ENCODE peak calls at places on chromosomes 3 and 15, in ten cellular contexts. N is C1 segment of cervical spinal cord; Q is activated gamma-delta T cell treated with anti-CD3 and anti-CD28 coated beads, Interleukin-2, amount 50 U/mL, for 16 hours; H is ACHN; J is endothelial cell of umbilical vein; I is activated CD4-positive, CD25-positive, alpha-beta regulatory T cell; O is psoas muscle; Z is gastrocnemius medialis; U is activated T-helper 1 cell treated with anti-CD3 and anti-CD28 coated beads, Interleukin-12 subunit alpha, Interleukin-12 subunit beta, Interleukin-2, Interleukin-4 antibody, amounts not matched to agents 30 ng/mL and 10 ng/mL and 1 ng/mL, durations not matched to agents 14 hours and 24 hours and 36 hours; B is neuronal stem cell. V is an unnamed sample.

GRCh38 chr3:115986555-115987207 is 363.4 kb downstream of the GAP43 start:
- DNase-seq in N (no peak), Q (no peak), H (peak; percentile 74), J (no peak), I (no peak), O (no peak), Z (no peak), U (no peak), B (no peak), V (no peak)

GRCh38 chr3:48561045-48561736 is 2.4 kb downstream of the UCN2 start:
- DNase-seq in N (no peak), Q (no peak), H (peak; percentile 90), J (peak; percentile 26), I (no peak), O (peak; percentile 57), Z (peak; percentile 65), U (no peak), B (peak; percentile 62), V (no peak)

GRCh38 chr3:161852744-161853143 is 356.1 kb downstream of the OTOL1 start:
- DNase-seq in N (no peak), Q (no peak), H (no peak), J (no peak), I (no peak), O (no peak), Z (no peak), U (no peak), B (no peak), V (no peak)

GRCh38 chr3:53509494-53509893 is 15.1 kb downstream of the CACNA1D start:
- DNase-seq in N (no peak), Q (no peak), H (no peak), J (no peak), I (no peak), O (no peak), Z (no peak), U (no peak), B (no peak), V (no peak)

GRCh38 chr15:86164222-86164898 is 84.7 kb downstream of the AGBL1 start:
- DNase-seq in N (no peak), Q (no peak), H (no peak), J (no peak), I (no peak), O (peak; percentile 66), Z (peak; percentile 76), U (no peak), B (no peak), V (no peak)

GRCh38 chr15:98896802-98897732 is 110.5 kb downstream of the PGPEP1L start:
- DNase-seq in N (no peak), Q (no peak), H (peak; percentile 92), J (peak; percentile 95), I (no peak), O (no peak), Z (no peak), U (no peak), B (no peak), V (no peak)

GRCh38 chr3:69807674-69808073 is 68.4 kb downstream of the MITF start:
- DNase-seq in N (no peak), Q (no peak), H (no peak), J (peak; percentile 22), I (no peak), O (no peak), Z (no peak), U (no peak), B (no peak), V (no peak)

GRCh38 chr15:101120961-101121360 is 130.9 kb downstream of the CHSY1 start:
- DNase-seq in N (no peak), Q (no peak), H (no peak), J (no peak), I (no peak), O (no peak), Z (no peak), U (no peak), B (no peak), V (no peak)

GRCh38 chr3:48467110-48467454 is 20.5 kb downstream of the ATRIP start:
- DNase-seq in N (no peak), Q (no peak), H (no peak), J (no peak), I (no peak), O (no peak), Z (no peak), U (no peak), B (no peak), V (no peak)

GRCh38 chr15:69082556-69082955 is 68.1 kb downstream of the NOX5 start:
- DNase-seq in N (no peak), Q (no peak), H (no peak), J (peak; percentile 68), I (no peak), O (no peak), Z (no peak), U (no peak), B (no peak), V (no peak)

GRCh38 chr15:66707310-66708160 is 5.5 kb downstream of the SMAD6 start:
- DNase-seq in N (no peak), Q (no peak), H (peak; percentile 72), J (peak; percentile 54), I (no peak), O (no peak), Z (peak; percentile 19), U (no peak), B (peak; percentile 60), V (no peak)

GRCh38 chr3:123656691-123657090 is 71.8 kb upstream of the HACD2 start:
- DNase-seq in N (no peak), Q (no peak), H (no peak), J (no peak), I (no peak), O (no peak), Z (no peak), U (no peak), B (no peak), V (no peak)